ENCODE peak calls at places on chromosomes 12 and 14, in four cellular contexts. One of them, this sample, is unnamed.

GRCh38 chr12:74537126-74537706 is 419 bp upstream of the ATXN7L3B start:
- DNase-seq in NCI-H1436 treated with DMSO at 0.1 percent for 48 hours: peak; percentile 70
- DNase-seq in NCI-H510A: peak; percentile 44
- DNase-seq in NCI-H69: peak; percentile 66
- DNase-seq in this sample: no peak

GRCh38 chr12:94941440-94941862 is 62.0 kb downstream of the NDUFA12 start:
- DNase-seq in NCI-H69: peak; percentile 48
- DNase-seq in NCI-H510A: peak; percentile 51
- DNase-seq in NCI-H1436 treated with DMSO at 0.1 percent for 48 hours: no peak
- DNase-seq in this sample: no peak

GRCh38 chr12:111925171-111925570 is 83.1 kb downstream of the MAPKAPK5 start:
- DNase-seq in NCI-H510A: no peak
- DNase-seq in NCI-H1436 treated with DMSO at 0.1 percent for 48 hours: no peak
- DNase-seq in NCI-H69: no peak
- DNase-seq in this sample: no peak

GRCh38 chr14:41957459-41957858 is 350.8 kb downstream of the LRFN5 start:
- DNase-seq in NCI-H1436 treated with DMSO at 0.1 percent for 48 hours: no peak
- DNase-seq in NCI-H510A: no peak
- DNase-seq in NCI-H69: peak; percentile 13
- DNase-seq in this sample: no peak

GRCh38 chr14:104316723-104317499 is 178.5 kb downstream of the KIF26A start:
- DNase-seq in NCI-H1436 treated with DMSO at 0.1 percent for 48 hours: no peak
- DNase-seq in NCI-H510A: no peak
- DNase-seq in NCI-H69: no peak
- DNase-seq in this sample: no peak

GRCh38 chr12:6215932-6216494 is 15.8 kb downstream of the CD9 start:
- DNase-seq in NCI-H69: peak; percentile 15
- DNase-seq in NCI-H510A: peak; percentile 44
- DNase-seq in NCI-H1436 treated with DMSO at 0.1 percent for 48 hours: no peak
- DNase-seq in this sample: no peak

GRCh38 chr12:6230321-6231110 is 30.3 kb downstream of the CD9 start:
- DNase-seq in NCI-H510A: peak; percentile 30
- DNase-seq in NCI-H69: peak; percentile 10
- DNase-seq in NCI-H1436 treated with DMSO at 0.1 percent for 48 hours: no peak
- DNase-seq in this sample: no peak

GRCh38 chr12:98595152-98595988 is 1.9 kb downstream of the SLC25A3 start:
- DNase-seq in NCI-H510A: no peak
- DNase-seq in NCI-H1436 treated with DMSO at 0.1 percent for 48 hours: no peak
- DNase-seq in NCI-H69: no peak
- DNase-seq in this sample: no peak

GRCh38 chr12:46470975-46471374 is 98.4 kb upstream of the SLC38A2 start:
- DNase-seq in NCI-H1436 treated with DMSO at 0.1 percent for 48 hours: no peak
- DNase-seq in NCI-H69: no peak
- DNase-seq in NCI-H510A: no peak
- DNase-seq in this sample: no peak

GRCh38 chr14:77400216-77400615 is 23.0 kb downstream of the SAMD15 start:
- DNase-seq in NCI-H510A: no peak
- DNase-seq in NCI-H69: no peak
- DNase-seq in NCI-H1436 treated with DMSO at 0.1 percent for 48 hours: no peak
- DNase-seq in this sample: no peak

GRCh38 chr12:32116897-32117296 is 10.2 kb downstream of the BICD1 start:
- DNase-seq in NCI-H510A: no peak
- DNase-seq in NCI-H1436 treated with DMSO at 0.1 percent for 48 hours: no peak
- DNase-seq in NCI-H69: no peak
- DNase-seq in this sample: no peak

GRCh38 chr12:6696690-6697583 is 3.7 kb downstream of the PIANP start:
- DNase-seq in NCI-H69: no peak
- DNase-seq in NCI-H510A: no peak
- DNase-seq in NCI-H1436 treated with DMSO at 0.1 percent for 48 hours: no peak
- DNase-seq in this sample: no peak

GRCh38 chr14:20976291-20976690 is 13.5 kb upstream of the METTL17 start:
- DNase-seq in NCI-H69: no peak
- DNase-seq in NCI-H1436 treated with DMSO at 0.1 percent for 48 hours: no peak
- DNase-seq in NCI-H510A: no peak
- DNase-seq in this sample: no peak

GRCh38 chr12:124392271-124392990 is 97.5 kb downstream of the RFLNA start:
- DNase-seq in NCI-H510A: peak; percentile 60
- DNase-seq in NCI-H1436 treated with DMSO at 0.1 percent for 48 hours: no peak
- DNase-seq in NCI-H69: peak; percentile 88
- DNase-seq in this sample: no peak

GRCh38 chr12:52019123-52019770 is 12.5 kb downstream of the TAMALIN start:
- DNase-seq in NCI-H510A: no peak
- DNase-seq in NCI-H69: peak; percentile 89
- DNase-seq in NCI-H1436 treated with DMSO at 0.1 percent for 48 hours: no peak
- DNase-seq in this sample: no peak

GRCh38 chr12:6443361-6443983 is 1.3 kb upstream of the CD27 start:
- DNase-seq in NCI-H1436 treated with DMSO at 0.1 percent for 48 hours: no peak
- DNase-seq in NCI-H69: no peak
- DNase-seq in NCI-H510A: no peak
- DNase-seq in this sample: no peak

GRCh38 chr14:105473677-105474477 is 744 bp upstream of the CRIP2 start:
- DNase-seq in NCI-H510A: peak; percentile 82
- DNase-seq in NCI-H1436 treated with DMSO at 0.1 percent for 48 hours: no peak
- DNase-seq in NCI-H69: peak; percentile 99
- DNase-seq in this sample: peak; percentile 78

GRCh38 chr12:59873136-59873535 is 277.3 kb downstream of the SLC16A7 start:
- DNase-seq in NCI-H69: no peak
- DNase-seq in NCI-H1436 treated with DMSO at 0.1 percent for 48 hours: no peak
- DNase-seq in NCI-H510A: no peak
- DNase-seq in this sample: no peak

GRCh38 chr12:57012600-57013465 is 3.5 kb downstream of the TAC3 start:
- DNase-seq in NCI-H1436 treated with DMSO at 0.1 percent for 48 hours: no peak
- DNase-seq in NCI-H510A: no peak
- DNase-seq in NCI-H69: peak; percentile 20
- DNase-seq in this sample: no peak

GRCh38 chr12:3489057-3489456 is 1.9 kb upstream of the PRMT8 start:
- DNase-seq in NCI-H69: peak; percentile 35
- DNase-seq in NCI-H1436 treated with DMSO at 0.1 percent for 48 hours: no peak
- DNase-seq in NCI-H510A: no peak
- DNase-seq in this sample: no peak

GRCh38 chr14:101222362-101223090 is 319.0 kb upstream of the RTL1 start:
- DNase-seq in NCI-H1436 treated with DMSO at 0.1 percent for 48 hours: no peak
- DNase-seq in NCI-H510A: no peak
- DNase-seq in NCI-H69: no peak
- DNase-seq in this sample: no peak

GRCh38 chr12:92290881-92291280 is 145.2 kb upstream of the BTG1 start:
- DNase-seq in NCI-H1436 treated with DMSO at 0.1 percent for 48 hours: no peak
- DNase-seq in NCI-H69: peak; percentile 6
- DNase-seq in NCI-H510A: peak; percentile 4
- DNase-seq in this sample: no peak

GRCh38 chr12:121713257-121714155 is 954 bp downstream of the TMEM120B start:
- DNase-seq in NCI-H510A: no peak
- DNase-seq in NCI-H69: peak; percentile 57
- DNase-seq in NCI-H1436 treated with DMSO at 0.1 percent for 48 hours: no peak
- DNase-seq in this sample: no peak

GRCh38 chr12:25800101-25800500 is 158.4 kb upstream of the RASSF8 start:
- DNase-seq in NCI-H1436 treated with DMSO at 0.1 percent for 48 hours: no peak
- DNase-seq in NCI-H510A: no peak
- DNase-seq in NCI-H69: no peak
- DNase-seq in this sample: no peak

GRCh38 chr12:88934163-88934747 is 354.0 kb upstream of the KITLG start:
- DNase-seq in NCI-H510A: no peak
- DNase-seq in NCI-H69: peak; percentile 55
- DNase-seq in NCI-H1436 treated with DMSO at 0.1 percent for 48 hours: no peak
- DNase-seq in this sample: no peak

GRCh38 chr12:116459921-116460666 is 99.1 kb upstream of the MAP1LC3B2 start:
- DNase-seq in NCI-H1436 treated with DMSO at 0.1 percent for 48 hours: no peak
- DNase-seq in NCI-H69: no peak
- DNase-seq in NCI-H510A: peak; percentile 45
- DNase-seq in this sample: peak; percentile 86

GRCh38 chr14:59377485-59377884 is 87.7 kb downstream of the GPR135 start:
- DNase-seq in NCI-H510A: no peak
- DNase-seq in NCI-H1436 treated with DMSO at 0.1 percent for 48 hours: no peak
- DNase-seq in NCI-H69: peak; percentile 37
- DNase-seq in this sample: no peak

GRCh38 chr12:123931686-123932321 is 40.8 kb downstream of the CCDC92 start:
- DNase-seq in NCI-H69: no peak
- DNase-seq in NCI-H510A: no peak
- DNase-seq in NCI-H1436 treated with DMSO at 0.1 percent for 48 hours: no peak
- DNase-seq in this sample: no peak

GRCh38 chr14:105144231-105144665 is 24.3 kb downstream of the JAG2 start:
- DNase-seq in NCI-H69: no peak
- DNase-seq in NCI-H1436 treated with DMSO at 0.1 percent for 48 hours: no peak
- DNase-seq in NCI-H510A: no peak
- DNase-seq in this sample: no peak

GRCh38 chr14:94097091-94097490 is 13.4 kb upstream of the IFI27 start:
- DNase-seq in NCI-H69: no peak
- DNase-seq in NCI-H1436 treated with DMSO at 0.1 percent for 48 hours: no peak
- DNase-seq in NCI-H510A: no peak
- DNase-seq in this sample: no peak

GRCh38 chr14:96089401-96089800 is 50.2 kb downstream of the C14orf132 start:
- DNase-seq in NCI-H1436 treated with DMSO at 0.1 percent for 48 hours: no peak
- DNase-seq in NCI-H510A: no peak
- DNase-seq in NCI-H69: no peak
- DNase-seq in this sample: no peak

GRCh38 chr14:20477211-20477876 is 8.1 kb downstream of the PNP start:
- DNase-seq in NCI-H69: peak; percentile 16
- DNase-seq in NCI-H1436 treated with DMSO at 0.1 percent for 48 hours: no peak
- DNase-seq in NCI-H510A: no peak
- DNase-seq in this sample: no peak

GRCh38 chr14:89906000-89906399 is 48.5 kb downstream of the EFCAB11 start:
- DNase-seq in NCI-H1436 treated with DMSO at 0.1 percent for 48 hours: no peak
- DNase-seq in NCI-H510A: no peak
- DNase-seq in NCI-H69: no peak
- DNase-seq in this sample: no peak

GRCh38 chr14:105889666-105890473 is 363.5 kb downstream of the TMEM121 start:
- DNase-seq in NCI-H69: no peak
- DNase-seq in NCI-H510A: no peak
- DNase-seq in NCI-H1436 treated with DMSO at 0.1 percent for 48 hours: no peak
- DNase-seq in this sample: no peak

GRCh38 chr14:106141242-106142220 is 615.1 kb downstream of the TMEM121 start:
- DNase-seq in NCI-H69: peak; percentile 26
- DNase-seq in NCI-H1436 treated with DMSO at 0.1 percent for 48 hours: no peak
- DNase-seq in NCI-H510A: no peak
- DNase-seq in this sample: no peak

GRCh38 chr12:81863406-81863805 is 104.3 kb upstream of the PPFIA2 start:
- DNase-seq in NCI-H510A: no peak
- DNase-seq in NCI-H69: no peak
- DNase-seq in NCI-H1436 treated with DMSO at 0.1 percent for 48 hours: no peak
- DNase-seq in this sample: no peak

GRCh38 chr14:101821528-101821927 is 60.0 kb downstream of the PPP2R5C start:
- DNase-seq in NCI-H1436 treated with DMSO at 0.1 percent for 48 hours: no peak
- DNase-seq in NCI-H510A: no peak
- DNase-seq in NCI-H69: no peak
- DNase-seq in this sample: no peak

GRCh38 chr12:31236998-31237637 is 88.8 kb downstream of the SINHCAF start:
- DNase-seq in NCI-H69: peak; percentile 80
- DNase-seq in NCI-H510A: no peak
- DNase-seq in NCI-H1436 treated with DMSO at 0.1 percent for 48 hours: no peak
- DNase-seq in this sample: no peak

GRCh38 chr14:96231731-96232130 is 24.3 kb upstream of the BDKRB1 start:
- DNase-seq in NCI-H1436 treated with DMSO at 0.1 percent for 48 hours: no peak
- DNase-seq in NCI-H69: no peak
- DNase-seq in NCI-H510A: no peak
- DNase-seq in this sample: no peak

This sample was measured in SK-N-MC.